ENCODE peak calls at places on chromosomes 5 and 9, in four cellular contexts. C is KBM-7, Y is AG20443, R is activated T-cell treated with anti-CD3 and anti-CD28 coated beads for 1 hour. E is an unnamed sample.

GRCh38 chr5:5575461-5575860 is 153.0 kb downstream of the ICE1 start:
- DNase-seq in C (no peak), Y (no peak), R (no peak), E (no peak)

GRCh38 chr9:110954822-110955291 is 83.4 kb downstream of the LPAR1 start:
- DNase-seq in C (peak; percentile 41), Y (no peak), R (no peak), E (no peak)

GRCh38 chr5:86557920-86558319 is 59.8 kb upstream of the COX7C start:
- DNase-seq in C (no peak), Y (no peak), R (no peak), E (no peak)

GRCh38 chr5:17113174-17113941 is 104.1 kb upstream of the BASP1 start:
- DNase-seq in C (no peak), Y (peak; percentile 77), R (no peak), E (no peak)

GRCh38 chr5:14267166-14267838 is 124.2 kb downstream of the TRIO start:
- DNase-seq in C (no peak), Y (no peak), R (no peak), E (no peak)

GRCh38 chr5:5421149-5421960 is 1.1 kb upstream of the ICE1 start:
- DNase-seq in C (peak; percentile 45), Y (no peak), R (no peak), E (no peak)

GRCh38 chr9:69202556-69202955 is 28.5 kb downstream of the TJP2 start:
- DNase-seq in C (no peak), Y (no peak), R (no peak), E (no peak)

GRCh38 chr9:127710204-127710805 is 3.5 kb downstream of the CFAP157 start:
- DNase-seq in C (no peak), Y (no peak), R (no peak), E (no peak)

GRCh38 chr9:16223074-16223871 is 647.2 kb downstream of the BNC2 start:
- DNase-seq in C (no peak), Y (no peak), R (no peak), E (no peak)

GRCh38 chr9:137229903-137230719 is 590 bp upstream of the SLC34A3 start:
- DNase-seq in C (no peak), Y (no peak), R (no peak), E (no peak)

GRCh38 chr5:149133795-149134777 is 7.2 kb upstream of the ABLIM3 start:
- DNase-seq in C (no peak), Y (peak; percentile 85), R (no peak), E (peak; percentile 81)

GRCh38 chr9:133430244-133430643 is 8.1 kb downstream of the ADAMTS13 start:
- DNase-seq in C (no peak), Y (no peak), R (no peak), E (no peak)

GRCh38 chr5:135024956-135025729 is 8.9 kb downstream of the PITX1 start:
- DNase-seq in C (no peak), Y (no peak), R (no peak), E (no peak)

GRCh38 chr5:171907731-171908343 is 98.6 kb downstream of the FBXW11 start:
- DNase-seq in C (peak; percentile 77), Y (peak; percentile 56), R (peak; percentile 26), E (no peak)

GRCh38 chr5:137516251-137516797 is 17.2 kb upstream of the SPOCK1 start:
- DNase-seq in C (no peak), Y (no peak), R (no peak), E (no peak)

GRCh38 chr5:61916621-61917620 is 389.1 kb upstream of the KIF2A start:
- DNase-seq in C (no peak), Y (no peak), R (no peak), E (no peak)

GRCh38 chr5:143775258-143775657 is 36.7 kb upstream of the HMHB1 start:
- DNase-seq in C (no peak), Y (peak; percentile 53), R (no peak), E (no peak)

E was measured in cardiac septum.